ENCODE peak calls at places on chromosome 2, in six cellular contexts. Q, I, V, F, Z and G are unnamed samples. For H3K4me1, the result is how much of the 10 kb centered on the place peaks cover.

GRCh38 chr2:96102596-96103387 is 13.6 kb downstream of the ADRA2B start:
- DNase-seq in Q (no peak), I (peak), V (peak), F (no peak), Z (no peak), G (no peak)

GRCh38 chr2:207330912-207331311 is 165.2 kb upstream of the KLF7 start:
- DNase-seq in Q (peak), I (no peak), V (no peak), F (no peak), Z (peak), G (no peak)

GRCh38 chr2:121375621-121376159 is 90.7 kb upstream of the TFCP2L1 start:
- DNase-seq in Q (no peak), I (no peak), V (no peak), F (no peak), Z (no peak), G (no peak)

GRCh38 chr2:205408690-205409089 is 273.6 kb upstream of the NRP2 start:
- DNase-seq in Q (no peak), I (no peak), V (no peak), F (no peak), Z (peak), G (no peak)

GRCh38 chr2:88857274-88857741 is 165.8 kb downstream of the RPIA start:
- DNase-seq in Q (no peak), I (no peak), V (no peak), F (no peak), Z (no peak), G (no peak)

GRCh38 chr2:240917009-240917683 is 11.0 kb downstream of the CROCC2 start:
- DNase-seq in Q (no peak), I (peak), V (no peak), F (no peak), Z (no peak), G (peak)

GRCh38 chr2:162795312-162795711 is 43.3 kb downstream of the KCNH7 start:
- DNase-seq in Q (no peak), I (no peak), V (no peak), F (peak), Z (no peak), G (no peak)

GRCh38 chr2:164913640-164914346 is 41.5 kb downstream of the SLC38A11 start:
- DNase-seq in Q (peak), I (no peak), V (no peak), F (peak), Z (peak), G (no peak)

GRCh38 chr2:215338883-215339679 is 27.2 kb downstream of the ATIC start:
- DNase-seq in Q (no peak), I (no peak), V (no peak), F (no peak), Z (no peak), G (no peak)

GRCh38 chr2:236164983-236165301 is 3.2 kb downstream of the GBX2 start:
- DNase-seq in Q (no peak), I (no peak), V (no peak), F (no peak), Z (no peak), G (no peak)

GRCh38 chr2:121195036-121195435 is 90.0 kb downstream of the TFCP2L1 start:
- DNase-seq in Q (no peak), I (no peak), V (no peak), F (no peak), Z (no peak), G (no peak)

GRCh38 chr2:96835830-96836229 is 8.0 kb downstream of the ANKRD23 start:
- DNase-seq in Q (no peak), I (no peak), V (no peak), F (no peak), Z (no peak), G (no peak)

GRCh38 chr2:145906356-145906755 is 1386.4 kb upstream of the ZEB2 start:
- DNase-seq in Q (no peak), I (no peak), V (no peak), F (peak), Z (no peak), G (no peak)

GRCh38 chr2:75317316-75317715 is 118.0 kb upstream of the TACR1 start:
- DNase-seq in Q (no peak), I (no peak), V (no peak), F (no peak), Z (no peak), G (no peak)

GRCh38 chr2:188610050-188610444 is 318.4 kb downstream of the GULP1 start:
- DNase-seq in Q (no peak), I (no peak), V (no peak), F (no peak), Z (peak), G (no peak)

GRCh38 chr2:127986548-127987079 is 41.2 kb downstream of the SAP130 start:
- DNase-seq in Q (no peak), I (no peak), V (no peak), F (no peak), Z (no peak), G (no peak)

GRCh38 chr2:102615620-102616436 is 3.5 kb upstream of the SLC9A2 start:
- DNase-seq in Q (peak), I (no peak), V (no peak), F (peak), Z (peak), G (peak)

GRCh38 chr2:27717070-27717453 is 53.4 kb downstream of the SLC4A1AP start:
- DNase-seq in Q (peak), I (no peak), V (no peak), F (no peak), Z (peak), G (peak)

GRCh38 chr2:145752091-145752806 is 1232.3 kb upstream of the ZEB2 start:
- DNase-seq in Q (peak), I (peak), V (no peak), F (peak), Z (peak), G (no peak)

GRCh38 chr2:204453730-204454167 is 91.5 kb upstream of the PARD3B start:
- DNase-seq in Q (no peak), I (peak), V (no peak), F (peak), Z (peak), G (no peak)

GRCh38 chr2:20755132-20755800 is 67.6 kb downstream of the LDAH start:
- DNase-seq in Q (no peak), I (no peak), V (no peak), F (no peak), Z (no peak), G (no peak)

GRCh38 chr2:212892193-212892592 is 259.2 kb downstream of the IKZF2 start:
- DNase-seq in Q (peak), I (no peak), V (no peak), F (peak), Z (peak), G (no peak)

GRCh38 chr2:152585830-152586484 is 131.3 kb downstream of the PRPF40A start:
- DNase-seq in Q (no peak), I (peak), V (no peak), F (no peak), Z (peak), G (peak)

GRCh38 chr2:166090346-166090745 is 37.5 kb downstream of the SCN1A start:
- DNase-seq in Q (peak), I (no peak), V (no peak), F (no peak), Z (peak), G (no peak)

GRCh38 chr2:221931251-221931991 is 359.3 kb upstream of the EPHA4 start:
- DNase-seq in Q (peak), I (no peak), V (no peak), F (peak), Z (no peak), G (no peak)

GRCh38 chr2:11254100-11254536 is 90.3 kb downstream of the ROCK2 start:
- DNase-seq in Q (no peak), I (no peak), V (no peak), F (no peak), Z (no peak), G (no peak)

GRCh38 chr2:98505311-98505808 is 60.7 kb downstream of the INPP4A start:
- DNase-seq in Q (peak), I (no peak), V (no peak), F (no peak), Z (peak), G (no peak)

GRCh38 chr2:117835990-117836760 is 21.7 kb downstream of the DDX18 start:
- DNase-seq in Q (peak), I (peak), V (peak), F (peak), Z (peak), G (peak)

GRCh38 chr2:229775614-229776313 is 61.4 kb upstream of the DNER start:
- DNase-seq in Q (no peak), I (no peak), V (no peak), F (no peak), Z (no peak), G (no peak)

GRCh38 chr2:37658682-37659081 is 12.8 kb downstream of the CDC42EP3 start:
- DNase-seq in Q (no peak), I (no peak), V (no peak), F (peak), Z (peak), G (no peak)
- H3K4me1 ChIP-seq in Q (under half), I (half or more), V (under half), F (under half), Z (half or more), G (half or more)

GRCh38 chr2:108641766-108642165 is 77.5 kb upstream of the RANBP2 start:
- DNase-seq in Q (no peak), I (no peak), V (no peak), F (no peak), Z (no peak), G (no peak)
- H3K4me1 ChIP-seq in Q (under half), I (under half), V (under half), F (under half), Z (under half), G (half or more)

GRCh38 chr2:23237147-23237546 is 147.8 kb upstream of the KLHL29 start:
- DNase-seq in Q (no peak), I (no peak), V (no peak), F (no peak), Z (no peak), G (no peak)

GRCh38 chr2:23239374-23239773 is 145.6 kb upstream of the KLHL29 start:
- DNase-seq in Q (no peak), I (no peak), V (no peak), F (no peak), Z (no peak), G (no peak)

GRCh38 chr2:23238011-23238657 is 146.8 kb upstream of the KLHL29 start:
- DNase-seq in Q (no peak), I (no peak), V (no peak), F (peak), Z (no peak), G (no peak)

GRCh38 chr2:23231865-23232264 is 153.1 kb upstream of the KLHL29 start:
- DNase-seq in Q (no peak), I (no peak), V (no peak), F (no peak), Z (no peak), G (no peak)

DNA sequence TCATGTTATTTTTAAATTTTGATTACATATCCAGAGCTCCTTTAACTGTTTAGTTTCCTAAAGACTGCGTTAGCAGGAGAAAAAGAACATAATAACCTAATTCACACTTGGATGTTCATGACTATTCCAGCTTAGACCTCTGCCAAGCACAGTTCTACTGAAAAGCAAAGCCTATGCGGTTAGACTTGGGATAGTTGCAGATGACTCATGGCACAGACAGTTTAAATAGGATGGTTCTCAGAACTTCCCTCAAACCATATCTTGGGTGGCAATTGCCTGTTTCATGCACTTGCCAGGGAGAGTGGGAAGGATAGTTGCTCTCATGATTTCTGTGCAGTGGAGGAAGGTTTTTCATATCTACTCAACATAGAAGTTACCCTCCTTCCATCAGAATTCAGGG is 149.7 kb upstream of the KLHL29 start:
- DNase-seq in Q (no peak), I (no peak), V (no peak), F (no peak), Z (peak), G (no peak)
- H3K4me1 ChIP-seq in Q (under half), I (under half), V (under half), F (under half), Z (under half), G (under half)

GRCh38 chr2:119747311-119747710 is 12.4 kb upstream of the PTPN4 start:
- DNase-seq in Q (no peak), I (no peak), V (no peak), F (no peak), Z (no peak), G (no peak)

GRCh38 chr2:119745566-119745965 is 14.2 kb upstream of the PTPN4 start:
- DNase-seq in Q (no peak), I (no peak), V (no peak), F (no peak), Z (no peak), G (no peak)

GRCh38 chr2:119749405-119750066 is 10.2 kb upstream of the PTPN4 start:
- DNase-seq in Q (no peak), I (no peak), V (no peak), F (no peak), Z (peak), G (no peak)

GRCh38 chr2:119746836-119747235 is 12.9 kb upstream of the PTPN4 start:
- DNase-seq in Q (peak), I (no peak), V (no peak), F (no peak), Z (peak), G (no peak)

GRCh38 chr2:119748135-119748534 is 11.6 kb upstream of the PTPN4 start:
- DNase-seq in Q (no peak), I (no peak), V (no peak), F (no peak), Z (no peak), G (no peak)
- H3K4me1 ChIP-seq in Q (under half), I (under half), V (under half), F (under half), Z (under half), G (under half)

GRCh38 chr2:64276417-64277095 is 132.3 kb upstream of the PELI1 start:
- DNase-seq in Q (peak), I (no peak), V (no peak), F (peak), Z (peak), G (no peak)
- H3K4me1 ChIP-seq in Q (under half), I (under half), V (under half), F (under half), Z (under half), G (under half)